ENCODE peak calls at places on chromosomes 13 and 19, in four cellular contexts. V, I, X and A are unnamed samples.

GRCh38 chr19:7373862-7374261 is 25.1 kb downstream of the ARHGEF18 start:
- DNase-seq in I (no peak), X (no peak), V (no peak), A (no peak)

GRCh38 chr19:2782357-2782935 is 627 bp downstream of the SGTA start:
- DNase-seq in V (peak), I (no peak), X (no peak), A (no peak)

GRCh38 chr19:44876930-44877530 is 14.0 kb upstream of the TOMM40 start:
- DNase-seq in X (no peak), I (no peak), V (no peak), A (no peak)

GRCh38 chr13:113140677-113141590 is 17.5 kb upstream of the PROZ start:
- DNase-seq in I (peak), V (no peak), X (no peak), A (peak)

GRCh38 chr13:114015111-114015551 is 41.3 kb upstream of the C13orf46 start:
- DNase-seq in I (no peak), V (no peak), X (no peak), A (no peak)

GRCh38 chr19:6375411-6376010 is at the start of gene PSPN:
- DNase-seq in I (no peak), V (no peak), X (no peak), A (no peak)

GRCh38 chr13:24159921-24160324 is 597 bp upstream of the SPATA13 start:
- DNase-seq in X (peak), V (no peak), I (no peak), A (no peak)

GRCh38 chr13:101417043-101417406 is 717 bp upstream of the NALCN start:
- DNase-seq in I (no peak), X (no peak), V (no peak), A (no peak)

GRCh38 chr13:66348745-66349720 is 881.1 kb downstream of the PCDH9 start:
- DNase-seq in I (no peak), V (no peak), X (no peak), A (no peak)

GRCh38 chr19:13400296-13400695 is 106.0 kb downstream of the CACNA1A start:
- DNase-seq in X (no peak), I (no peak), V (no peak), A (no peak)

GRCh38 chr13:55653497-55653896 is 1487.2 kb upstream of the PRR20A start:
- DNase-seq in X (no peak), I (no peak), V (no peak), A (no peak)

GRCh38 chr19:12801466-12802266 is at the start of the genes PRDX2 and THSD8:
- DNase-seq in I (peak), V (peak), X (peak), A (peak)

GRCh38 chr19:28426902-28427232 is 786.1 kb downstream of the UQCRFS1 start:
- DNase-seq in X (peak), I (no peak), V (no peak), A (no peak)

GRCh38 chr19:7528522-7529245 is 6.3 kb downstream of the MCOLN1 start:
- DNase-seq in I (no peak), V (no peak), X (no peak), A (no peak)

GRCh38 chr19:13864513-13865242 is 12.3 kb upstream of the NANOS3 start:
- DNase-seq in X (peak), I (no peak), V (no peak), A (no peak)

GRCh38 chr19:5805465-5806132 is 732 bp downstream of the NRTN start:
- DNase-seq in V (peak), I (no peak), X (peak), A (peak)

GRCh38 chr13:21324793-21325192 is 134.3 kb downstream of the ZDHHC20 start:
- DNase-seq in V (no peak), I (no peak), X (no peak), A (no peak)

GRCh38 chr19:32642771-32643170 is 32.2 kb downstream of the ANKRD27 start:
- DNase-seq in X (no peak), I (no peak), V (no peak), A (no peak)

GRCh38 chr13:113862766-113863510 is 938 bp downstream of the GAS6 start:
- DNase-seq in X (peak), V (no peak), I (peak), A (no peak)

GRCh38 chr13:37870895-37871550 is 1.5 kb upstream of the TRPC4 start:
- DNase-seq in I (no peak), X (peak), V (no peak), A (no peak)